ENCODE peak calls at places on chromosomes 3 and 15, in eight cellular contexts. A is endothelial cell of umbilical vein, H is breast epithelium, J is HCT116, G is Panc1, W is stomach, L is GM12878, D is transverse colon. Y is an unnamed sample.

GRCh38 chr3:61841111-61841845 is 279.9 kb downstream of the PTPRG start:
- DNase-seq in A (peak; percentile 87), H (no peak), J (no peak), G (no peak), W (no peak), L (no peak), D (no peak), Y (no peak)

GRCh38 chr3:159418571-159419526 is 569.8 kb upstream of the IL12A start:
- DNase-seq in A (peak; percentile 76), H (no peak), J (peak; percentile 23), G (no peak), W (no peak), L (no peak), D (no peak), Y (no peak)

GRCh38 chr15:99717129-99718024 is 15.9 kb downstream of the LYSMD4 start:
- DNase-seq in A (no peak), H (no peak), J (no peak), G (no peak), W (no peak), L (no peak), D (no peak), Y (no peak)

GRCh38 chr15:30917013-30917412 is 13.3 kb downstream of the FAN1 start:
- DNase-seq in A (no peak), H (no peak), J (no peak), G (no peak), W (no peak), L (no peak), D (no peak), Y (no peak)

GRCh38 chr3:78277793-78278192 is 1237.9 kb downstream of the ROBO2 start:
- DNase-seq in A (no peak), H (no peak), J (no peak), G (no peak), W (no peak), L (no peak), D (no peak), Y (no peak)

GRCh38 chr15:66715181-66715624 is 13.2 kb downstream of the SMAD6 start:
- DNase-seq in A (no peak), H (no peak), J (no peak), G (no peak), W (no peak), L (no peak), D (no peak), Y (no peak)

GRCh38 chr15:47586653-47587224 is 130.6 kb upstream of the SEMA6D start:
- DNase-seq in A (no peak), H (no peak), J (no peak), G (no peak), W (no peak), L (no peak), D (peak; percentile 71), Y (no peak)

GRCh38 chr15:43440721-43441281 is 52.2 kb downstream of the TP53BP1 start:
- DNase-seq in A (peak; percentile 94), H (no peak), J (peak; percentile 62), G (peak; percentile 78), W (no peak), L (peak; percentile 12), D (peak; percentile 7), Y (peak; percentile 88)

GRCh38 chr15:67501177-67501835 is 19.6 kb upstream of the C15orf61 start:
- DNase-seq in A (peak; percentile 48), H (no peak), J (no peak), G (no peak), W (no peak), L (no peak), D (no peak), Y (peak; percentile 17)

GRCh38 chr3:138944136-138944658 is 2.7 kb downstream of the FOXL2 start:
- DNase-seq in A (no peak), H (no peak), J (no peak), G (no peak), W (no peak), L (no peak), D (no peak), Y (no peak)

GRCh38 chr3:194588236-194588635 is 45.0 kb downstream of the TMEM44 start:
- DNase-seq in A (no peak), H (no peak), J (no peak), G (no peak), W (no peak), L (no peak), D (no peak), Y (no peak)

GRCh38 chr3:194596906-194597305 is 36.3 kb downstream of the TMEM44 start:
- DNase-seq in A (no peak), H (no peak), J (no peak), G (no peak), W (no peak), L (no peak), D (no peak), Y (no peak)

GRCh38 chr3:194587438-194587931 is 45.7 kb downstream of the TMEM44 start:
- DNase-seq in A (peak; percentile 85), H (no peak), J (no peak), G (no peak), W (no peak), L (no peak), D (no peak), Y (peak; percentile 22)

GRCh38 chr3:194588741-194589140 is 44.5 kb downstream of the TMEM44 start:
- DNase-seq in A (peak; percentile 46), H (no peak), J (no peak), G (no peak), W (no peak), L (no peak), D (no peak), Y (no peak)

GRCh38 chr3:194592798-194593752 is 40.1 kb downstream of the TMEM44 start:
- DNase-seq in A (peak; percentile 62), H (no peak), J (peak; percentile 91), G (peak; percentile 97), W (peak; percentile 29), L (no peak), D (no peak), Y (no peak)
- TF ChIP-seq POLR2AphosphoS5 in A (peak; percentile 39), H (no peak), J (peak; percentile 83), G (peak; percentile 97), W (no peak), L (no peak), D (peak; percentile 28), Y (no peak)

GRCh38 chr3:17740703-17741102 is 1.7 kb downstream of the TBC1D5 start:
- DNase-seq in A (peak; percentile 33), H (no peak), J (no peak), G (peak; percentile 61), W (no peak), L (no peak), D (no peak), Y (no peak)

GRCh38 chr3:17742837-17743659 is 617 bp upstream of the TBC1D5 start:
- DNase-seq in A (peak; percentile 99), H (no peak), J (no peak), G (peak; percentile 84), W (peak; percentile 97), L (no peak), D (no peak), Y (no peak)

GRCh38 chr3:17743660-17743995 is 1.2 kb upstream of the TBC1D5 start:
- DNase-seq in A (no peak), H (no peak), J (no peak), G (no peak), W (no peak), L (no peak), D (no peak), Y (no peak)

GRCh38 chr3:17741621-17742091 is 775 bp downstream of the TBC1D5 start:
- DNase-seq in A (no peak), H (no peak), J (no peak), G (no peak), W (no peak), L (no peak), D (no peak), Y (peak; percentile 60)

DNA sequence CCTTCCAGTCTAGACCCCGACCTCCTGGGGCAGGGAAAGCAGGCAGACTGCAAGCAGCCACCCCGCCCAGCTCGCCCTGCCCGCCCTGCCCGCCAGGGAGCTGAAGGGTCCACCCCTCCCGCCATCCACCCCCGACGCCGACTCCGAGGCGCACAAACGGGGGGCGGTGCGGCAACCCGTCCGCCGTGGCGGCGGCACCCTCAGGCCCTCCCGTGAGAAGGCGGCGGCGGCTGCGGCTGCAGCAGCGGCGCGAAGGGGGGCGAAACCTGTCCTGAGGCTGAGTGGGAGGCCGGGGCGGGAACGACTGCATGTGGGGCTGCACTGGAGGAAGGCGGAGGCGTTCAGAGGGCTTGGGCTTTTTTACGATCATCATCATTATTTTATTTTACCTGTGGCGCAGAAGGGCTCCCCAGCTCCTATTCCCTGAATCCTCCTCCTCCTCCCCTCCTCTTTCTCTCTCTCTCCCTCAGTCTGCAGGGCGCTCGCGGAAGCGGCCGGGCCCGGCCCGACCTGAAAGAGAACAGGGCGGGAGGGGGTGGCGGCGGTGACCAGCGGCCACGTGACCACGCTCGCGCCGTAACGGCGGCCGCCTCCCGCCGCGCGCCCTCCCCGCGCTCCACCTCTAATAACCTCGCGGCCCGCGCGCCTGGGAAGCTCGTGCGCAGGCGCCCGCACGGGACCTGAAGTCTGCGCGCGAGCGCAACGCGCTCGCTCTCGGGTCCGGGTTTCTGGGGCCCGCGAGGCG is at the start of gene TBC1D5:
- DNase-seq in A (peak; percentile 77), H (peak; percentile 90), J (peak; percentile 96), G (no peak), W (peak; percentile 72), L (peak; percentile 91), D (peak; percentile 96), Y (peak; percentile 97)
- TF ChIP-seq POLR2AphosphoS5 in A (peak; percentile 85), H (peak; percentile 71), J (no peak), G (peak; percentile 66), W (peak; percentile 59), L (peak; percentile 89), D (peak; percentile 89), Y (peak; percentile 92)

DNA sequence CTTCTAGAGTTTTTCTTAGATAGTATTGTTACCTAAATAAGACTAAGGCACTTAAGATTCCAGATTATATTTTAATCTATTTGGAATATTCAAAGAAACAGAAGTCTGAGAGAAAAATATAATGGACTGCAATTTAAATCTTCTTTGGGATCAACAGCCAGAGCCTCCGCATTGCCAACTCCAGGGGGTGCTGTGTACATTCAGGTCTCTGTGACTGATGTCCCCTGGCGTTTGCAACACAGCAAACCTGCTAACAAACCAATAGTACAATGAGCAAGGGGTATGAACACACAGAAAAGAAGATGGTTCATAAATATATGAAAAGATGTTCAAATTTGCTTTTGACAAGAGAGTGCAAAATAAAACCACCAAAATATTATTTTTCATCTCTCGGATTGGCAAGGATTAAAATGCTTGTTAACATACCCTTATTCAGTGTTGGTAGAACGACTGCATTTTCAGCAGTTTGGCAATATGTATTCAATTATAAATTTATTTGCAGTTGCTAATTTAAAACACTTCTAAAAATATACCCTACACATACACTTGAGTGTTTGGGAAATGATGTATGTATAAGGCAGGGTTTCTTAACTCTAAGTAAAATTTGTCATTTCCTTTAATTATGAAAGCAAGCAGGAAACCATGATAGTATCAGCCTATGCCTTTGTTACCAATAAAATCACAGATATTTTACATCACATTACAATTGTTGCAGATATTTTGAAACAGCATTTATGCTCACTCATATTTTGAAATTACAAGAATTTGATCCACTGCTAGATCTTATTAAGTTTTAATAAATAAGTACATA is 16.1 kb upstream of the TM4SF1 start:
- DNase-seq in A (peak; percentile 88), H (peak; percentile 69), J (peak; percentile 72), G (no peak), W (peak; percentile 84), L (peak; percentile 15), D (peak; percentile 71), Y (peak; percentile 73)
- TF ChIP-seq POLR2AphosphoS5 in A (no peak), H (no peak), J (no peak), G (peak; percentile 71), W (no peak), L (no peak), D (no peak), Y (no peak)

DNA sequence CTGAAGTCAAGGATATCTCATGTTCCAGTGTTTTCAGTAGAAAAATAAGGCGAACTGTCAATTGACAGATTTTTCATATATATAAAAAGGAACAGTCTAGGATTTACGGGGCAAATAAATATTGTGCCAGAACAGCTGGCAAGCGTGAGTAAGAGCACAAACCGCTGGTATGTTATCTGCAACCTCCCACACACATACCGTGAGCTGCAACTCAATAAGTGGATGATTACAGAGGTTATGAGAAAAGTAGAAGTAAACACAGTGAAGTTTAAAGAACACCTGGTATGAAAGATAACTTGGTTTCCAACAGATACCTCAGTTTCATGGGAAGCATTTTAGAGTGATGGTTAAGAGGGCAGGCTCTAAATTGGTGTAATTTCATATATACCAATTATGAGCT is 733.4 kb downstream of the TUSC7 start:
- DNase-seq in A (no peak), H (no peak), J (no peak), G (no peak), W (no peak), L (no peak), D (no peak), Y (no peak)
- TF ChIP-seq POLR2AphosphoS5 in A (no peak), H (no peak), J (no peak), G (no peak), W (no peak), L (no peak), D (no peak), Y (no peak)